ENCODE peak calls at places on chromosomes 13 and 19, in seven cellular contexts. H is MV-4-11; U is GM23248; B is SK-N-SH; V is stimulated activated naive CD8-positive, alpha-beta T cell treated with anti-CD3 and anti-CD28 coated beads, Interleukin-15, Interleukin-2, amounts not matched to agents 100 U/mL and 50 U/mL, for 24 hours; W is CD4-positive, CD25-positive, alpha-beta regulatory T cell; Z is breast epithelium. A is an unnamed sample.

GRCh38 chr19:18401580-18402112 is 4.2 kb upstream of the LRRC25 start:
- DNase-seq in Z (no peak), W (no peak), U (peak; percentile 77), B (no peak), V (no peak), H (peak; percentile 100), A (peak; percentile 99)

GRCh38 chr13:41457589-41458186 is 338 bp downstream of the RGCC start:
- DNase-seq in V (peak; percentile 58), Z (no peak), B (peak; percentile 66), W (no peak), H (no peak), U (peak; percentile 27), A (no peak)

GRCh38 chr13:99122171-99122570 is 78.5 kb upstream of the UBAC2 start:
- DNase-seq in W (no peak), U (no peak), Z (no peak), H (no peak), B (no peak), V (no peak), A (no peak)

GRCh38 chr19:10271543-10272086 is 695 bp downstream of the ICAM1 start:
- DNase-seq in Z (no peak), V (peak; percentile 57), H (peak; percentile 42), U (peak; percentile 58), B (peak; percentile 34), W (peak; percentile 36), A (no peak)

GRCh38 chr19:2887391-2887914 is 13.3 kb upstream of the ZNF57 start:
- DNase-seq in W (no peak), B (peak; percentile 78), V (no peak), H (peak; percentile 77), U (peak; percentile 80), Z (no peak), A (peak; percentile 79)

GRCh38 chr13:20911037-20911436 is 8.5 kb upstream of the XPO4 start:
- DNase-seq in W (no peak), B (no peak), V (no peak), Z (no peak), H (no peak), U (no peak), A (no peak)

GRCh38 chr19:34479396-34479795 is 2.2 kb upstream of the WTIP start:
- DNase-seq in U (no peak), B (no peak), Z (no peak), V (no peak), W (no peak), H (no peak), A (no peak)

GRCh38 chr13:57314897-57315520 is 148.0 kb downstream of the PRR20E start:
- DNase-seq in B (no peak), U (no peak), W (no peak), Z (no peak), V (no peak), H (no peak), A (no peak)

GRCh38 chr19:30227661-30228112 is 144.5 kb upstream of the ZNF536 start:
- DNase-seq in Z (peak; percentile 66), W (no peak), B (peak; percentile 87), U (peak; percentile 90), V (peak; percentile 74), H (peak; percentile 31), A (peak; percentile 61)

GRCh38 chr13:85406269-85406975 is 392.8 kb downstream of the SLITRK6 start:
- DNase-seq in U (no peak), B (no peak), W (no peak), Z (no peak), V (no peak), H (no peak), A (no peak)

GRCh38 chr19:37683520-37683919 is 28.3 kb upstream of the ZFP30 start:
- DNase-seq in W (no peak), B (no peak), H (no peak), Z (no peak), V (no peak), U (no peak), A (no peak)

GRCh38 chr19:10760268-10760944 is 42.5 kb downstream of the DNM2 start:
- DNase-seq in U (peak; percentile 34), V (peak; percentile 48), W (peak; percentile 19), H (peak; percentile 22), B (no peak), Z (no peak), A (peak; percentile 58)

GRCh38 chr19:16457195-16457953 is 14.4 kb downstream of the EPS15L1 start:
- DNase-seq in W (no peak), V (no peak), H (no peak), Z (no peak), U (peak; percentile 60), B (peak; percentile 87), A (no peak)

GRCh38 chr13:80574113-80574512 is 233.2 kb upstream of the SPRY2 start:
- DNase-seq in U (no peak), V (no peak), Z (no peak), H (no peak), B (no peak), W (no peak), A (no peak)

GRCh38 chr13:99657848-99658265 is 156.6 kb downstream of the TM9SF2 start:
- DNase-seq in B (peak; percentile 28), U (peak; percentile 67), V (peak; percentile 43), H (no peak), Z (no peak), W (peak; percentile 11), A (no peak)

GRCh38 chr13:20873348-20873747 is 29.2 kb downstream of the XPO4 start:
- DNase-seq in Z (no peak), W (no peak), B (no peak), U (peak; percentile 78), V (no peak), H (no peak), A (no peak)